ENCODE peak calls at places on chromosomes 5 and 9, in six cellular contexts. Y is IMR-90, T is neuronal stem cell, V is H9, M is H1, Q is mesenchymal stem cell. W is an unnamed sample.

GRCh38 chr9:37408933-37409710 is 13.4 kb upstream of the GRHPR start:
- DNase-seq in M (no peak), V (no peak), T (no peak), Q (no peak), Y (no peak), W (no peak)

GRCh38 chr9:16974436-16974835 is 104.0 kb upstream of the BNC2 start:
- DNase-seq in Y (peak), V (no peak), Q (no peak), T (no peak), M (no peak), W (no peak)

GRCh38 chr9:120619751-120620655 is 40.0 kb upstream of the CDK5RAP2 start:
- DNase-seq in Q (peak), M (peak), V (peak), Y (peak), T (peak), W (peak)

GRCh38 chr5:24623018-24623417 is 21.8 kb downstream of the CDH10 start:
- DNase-seq in T (no peak), M (no peak), Y (no peak), Q (no peak), V (no peak), W (no peak)

GRCh38 chr5:172322028-172322965 is 38.7 kb upstream of the UBTD2 start:
- DNase-seq in Q (no peak), V (no peak), M (no peak), Y (no peak), T (no peak), W (no peak)

GRCh38 chr5:78841767-78842166 is 143.3 kb downstream of the ARSB start:
- DNase-seq in T (no peak), Q (no peak), M (no peak), V (no peak), Y (peak), W (no peak)

GRCh38 chr5:180080670-180081280 is 9.2 kb upstream of the RNF130 start:
- DNase-seq in Y (no peak), T (no peak), Q (no peak), V (no peak), M (no peak), W (no peak)

GRCh38 chr5:137761020-137761516 is 6.9 kb upstream of the HNRNPA0 start:
- DNase-seq in T (no peak), Q (no peak), M (no peak), V (no peak), Y (no peak), W (no peak)

GRCh38 chr9:134644715-134645606 is 3.4 kb downstream of the COL5A1 start:
- DNase-seq in M (no peak), T (no peak), Q (peak), V (no peak), Y (peak), W (peak)

GRCh38 chr5:1785984-1786383 is 13.7 kb downstream of the MRPL36 start:
- DNase-seq in Q (no peak), M (no peak), T (no peak), V (no peak), Y (no peak), W (no peak)

GRCh38 chr5:107372723-107373487 is 297.8 kb downstream of the EFNA5 start:
- DNase-seq in Y (peak), T (no peak), Q (no peak), V (no peak), M (no peak), W (no peak)

GRCh38 chr5:178793156-178793555 is 62.7 kb upstream of the ZNF354A start:
- DNase-seq in Y (no peak), V (peak), T (no peak), Q (no peak), M (peak), W (peak)

GRCh38 chr9:134540441-134541372 is 100.9 kb upstream of the COL5A1 start:
- DNase-seq in Q (no peak), T (no peak), M (no peak), Y (no peak), V (no peak), W (no peak)

GRCh38 chr5:121325930-121326329 is 525.8 kb upstream of the FTMT start:
- DNase-seq in M (no peak), V (no peak), Y (no peak), Q (no peak), T (no peak), W (no peak)

GRCh38 chr9:76379494-76379893 is 14.7 kb downstream of the RFK start:
- DNase-seq in Y (no peak), T (no peak), Q (peak), V (no peak), M (no peak), W (peak)

GRCh38 chr9:123003467-123003866 is 30.0 kb upstream of the GPR21 start:
- DNase-seq in T (no peak), Q (peak), V (no peak), Y (peak), M (no peak), W (no peak)

DNA sequence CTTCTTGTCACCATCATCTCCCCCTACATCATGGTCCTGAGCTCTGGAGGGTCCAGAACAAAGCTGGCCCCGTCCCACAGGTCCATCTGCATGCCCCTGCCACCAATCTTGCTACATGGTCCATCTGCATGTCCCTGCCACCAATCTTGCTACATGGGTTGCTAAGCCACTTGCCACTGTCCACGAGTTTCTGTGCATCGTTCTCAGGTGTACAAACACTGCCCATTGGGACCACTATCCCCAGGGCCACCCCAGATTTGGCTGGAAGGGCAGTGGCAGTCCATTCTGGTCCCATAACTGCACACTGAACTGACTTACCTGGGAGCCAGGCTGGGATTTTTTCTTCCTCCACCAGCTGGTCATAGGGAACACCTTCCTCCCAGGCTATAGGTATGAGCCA is 8.0 kb upstream of the LAMC3 start:
- DNase-seq in Q (no peak), V (no peak), Y (no peak), M (no peak), T (no peak), W (no peak)
- H3K9ac ChIP-seq in Q (no peak), V (no peak), Y (no peak), M (no peak), T (no peak), W (no peak)

GRCh38 chr5:52746539-52746938 is 41.2 kb upstream of the ITGA1 start:
- DNase-seq in V (no peak), T (no peak), M (no peak), Y (peak), Q (no peak), W (no peak)

GRCh38 chr5:52743970-52744369 is 43.7 kb upstream of the ITGA1 start:
- DNase-seq in V (no peak), Q (peak), M (no peak), Y (peak), T (no peak), W (no peak)

GRCh38 chr5:52740007-52740406 is 47.7 kb upstream of the ITGA1 start:
- DNase-seq in V (no peak), M (no peak), Y (no peak), Q (peak), T (no peak), W (no peak)

GRCh38 chr5:52743012-52743411 is 44.7 kb upstream of the ITGA1 start:
- DNase-seq in T (no peak), Y (no peak), M (no peak), Q (peak), V (no peak), W (peak)

DNA sequence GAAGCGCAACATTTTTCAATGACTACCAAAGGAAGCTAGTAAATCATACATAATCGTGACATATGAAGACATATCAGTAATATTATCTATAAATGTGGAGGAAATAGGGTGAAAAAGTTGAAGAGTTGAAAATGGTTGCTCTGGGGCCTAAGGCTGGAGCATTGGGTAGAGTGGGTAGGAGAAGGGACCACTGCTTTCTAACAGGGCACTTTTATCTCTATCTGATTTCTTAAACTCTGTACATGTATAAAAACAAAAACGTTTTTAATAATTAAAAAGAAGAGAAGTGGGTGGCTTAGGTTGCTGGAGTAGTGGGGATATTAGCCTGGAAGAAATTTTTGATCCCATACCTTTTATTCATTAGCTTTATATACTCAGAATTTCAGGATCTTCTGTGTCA is 44.2 kb upstream of the ITGA1 start:
- DNase-seq in T (no peak), Q (no peak), Y (no peak), M (no peak), V (no peak), W (no peak)
- H2BK120ac ChIP-seq in T (no peak), Q (no peak), Y (no peak), M (no peak), V (no peak), W (no peak)

GRCh38 chr9:129126789-129127618 is 15.8 kb downstream of the PTPA start:
- DNase-seq in M (peak), Y (no peak), T (no peak), V (peak), Q (no peak), W (peak)
- H3K9ac ChIP-seq in M (peak), Y (no peak), T (peak), V (no peak), Q (peak), W (peak)

GRCh38 chr5:176364765-176365662 is at the start of gene ARL10:
- DNase-seq in V (peak), Y (peak), T (peak), Q (peak), M (peak), W (peak)
- H2BK120ac ChIP-seq in V (no peak), Y (peak), T (no peak), Q (peak), M (no peak), W (no peak)